ENCODE peak calls at places on chromosome 4, in five cellular contexts. K is mesendoderm, Q is adrenal gland, S is A549, X is fibroblast of lung. T is an unnamed sample.

GRCh38 chr4:173272987-173273386 is 61.2 kb downstream of the HMGB2 start:
- DNase-seq in S (no peak), K (no peak), Q (no peak), X (peak; percentile 96), T (no peak)

GRCh38 chr4:120517966-120518365 is 404.6 kb downstream of the PRDM5 start:
- DNase-seq in K (peak; percentile 65), Q (peak; percentile 52), S (peak; percentile 74), X (peak; percentile 92), T (peak; percentile 65)

GRCh38 chr4:2942532-2943363 is 20.5 kb downstream of the NOP14 start:
- DNase-seq in X (no peak), K (no peak), S (no peak), Q (peak; percentile 15), T (no peak)

GRCh38 chr4:178086324-178086723 is 644.1 kb upstream of the AGA start:
- DNase-seq in X (peak; percentile 0), Q (no peak), K (peak; percentile 72), S (peak; percentile 16), T (no peak)

GRCh38 chr4:139823746-139824145 is 158.1 kb downstream of the MGST2 start:
- DNase-seq in S (no peak), X (no peak), Q (no peak), K (no peak), T (no peak)

GRCh38 chr4:2791518-2792395 is 1.1 kb upstream of the SH3BP2 start:
- DNase-seq in Q (no peak), S (no peak), K (no peak), X (no peak), T (no peak)

GRCh38 chr4:2416564-2417195 is 1.8 kb downstream of the ZFYVE28 start:
- DNase-seq in Q (peak; percentile 48), X (no peak), S (no peak), K (peak; percentile 80), T (peak; percentile 2)

GRCh38 chr4:6372649-6373525 is 99.5 kb downstream of the PPP2R2C start:
- DNase-seq in K (peak; percentile 82), X (peak; percentile 19), Q (no peak), S (peak; percentile 47), T (no peak)

GRCh38 chr4:77742054-77742453 is 77.1 kb downstream of the CNOT6L start:
- DNase-seq in S (no peak), K (no peak), Q (no peak), X (peak; percentile 11), T (no peak)

GRCh38 chr4:74190919-74191397 is 33.0 kb downstream of the MTHFD2L start:
- DNase-seq in K (no peak), Q (no peak), X (no peak), S (peak; percentile 17), T (no peak)

GRCh38 chr4:26576171-26576829 is 7.6 kb upstream of the TBC1D19 start:
- DNase-seq in S (no peak), Q (no peak), K (peak; percentile 21), X (peak; percentile 86), T (no peak)
- H3K27ac ChIP-seq in S (no peak overlapping the region), Q (no peak overlapping the region), K (no peak overlapping the region), X (no peak overlapping the region), T (peak overlapping the region; percentile 62)

GRCh38 chr4:156347412-156348075 is 393.9 kb upstream of the CTSO start:
- DNase-seq in Q (no peak), X (peak; percentile 46), S (no peak), K (peak; percentile 96), T (no peak)

GRCh38 chr4:156344397-156344796 is 390.7 kb upstream of the CTSO start:
- DNase-seq in K (no peak), X (no peak), S (no peak), Q (no peak), T (no peak)

DNA sequence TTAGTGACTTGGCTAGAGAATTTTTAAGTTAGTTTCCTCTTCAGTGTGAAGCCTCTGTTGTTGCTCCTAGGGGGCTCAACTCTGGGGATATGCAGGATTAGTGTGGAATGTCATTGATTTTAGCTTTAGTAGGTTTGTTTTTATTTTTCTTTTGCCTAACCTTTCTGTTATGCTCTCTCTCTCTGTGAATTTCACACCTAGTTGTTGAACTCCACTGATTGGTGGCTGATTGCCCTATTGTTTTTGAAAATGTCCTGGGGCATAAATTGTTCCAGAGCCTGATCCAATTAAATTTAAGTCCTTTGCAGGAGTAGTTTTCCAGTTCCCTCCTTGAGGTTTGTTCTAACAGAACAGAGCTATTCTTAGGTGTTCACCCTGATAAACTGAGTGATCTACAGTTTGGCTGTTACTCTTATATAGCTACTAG is 393.3 kb upstream of the CTSO start:
- DNase-seq in S (no peak), X (no peak), K (peak; percentile 98), Q (no peak), T (peak; percentile 54)
- H3K4me1 ChIP-seq in S (no peaks in the 10 kb centered on the region), X (no peaks in the 10 kb centered on the region), K (peaks cover 6% of the 10 kb centered on the region), Q (no peaks in the 10 kb centered on the region), T (peaks cover 15% of the 10 kb centered on the region)

GRCh38 chr4:17493629-17494028 is 18.3 kb downstream of the QDPR start:
- DNase-seq in K (no peak), S (no peak), X (no peak), Q (no peak), T (no peak)
- H3K27ac ChIP-seq in K (no peak overlapping the region), S (peak overlapping the region; percentile 65), X (peak overlapping the region; percentile 49), Q (no peak overlapping the region), T (no peak overlapping the region)

GRCh38 chr4:168863719-168864632 is 146.1 kb downstream of the CBR4 start:
- DNase-seq in K (peak; percentile 46), Q (no peak), X (peak; percentile 9), S (no peak), T (no peak)
- H3K4me1 ChIP-seq in K (no peaks in the 10 kb centered on the region), Q (peaks cover 43% of the 10 kb centered on the region), X (peaks cover 30% of the 10 kb centered on the region), S (peaks cover 26% of the 10 kb centered on the region), T (peaks cover 61% of the 10 kb centered on the region)

GRCh38 chr4:47741200-47741599 is 96.7 kb downstream of the CORIN start:
- DNase-seq in Q (no peak), X (peak; percentile 64), S (no peak), K (no peak), T (no peak)
- H3K27ac ChIP-seq in Q (no peak overlapping the region), X (no peak overlapping the region), S (no peak overlapping the region), K (no peak overlapping the region), T (no peak overlapping the region)

DNA sequence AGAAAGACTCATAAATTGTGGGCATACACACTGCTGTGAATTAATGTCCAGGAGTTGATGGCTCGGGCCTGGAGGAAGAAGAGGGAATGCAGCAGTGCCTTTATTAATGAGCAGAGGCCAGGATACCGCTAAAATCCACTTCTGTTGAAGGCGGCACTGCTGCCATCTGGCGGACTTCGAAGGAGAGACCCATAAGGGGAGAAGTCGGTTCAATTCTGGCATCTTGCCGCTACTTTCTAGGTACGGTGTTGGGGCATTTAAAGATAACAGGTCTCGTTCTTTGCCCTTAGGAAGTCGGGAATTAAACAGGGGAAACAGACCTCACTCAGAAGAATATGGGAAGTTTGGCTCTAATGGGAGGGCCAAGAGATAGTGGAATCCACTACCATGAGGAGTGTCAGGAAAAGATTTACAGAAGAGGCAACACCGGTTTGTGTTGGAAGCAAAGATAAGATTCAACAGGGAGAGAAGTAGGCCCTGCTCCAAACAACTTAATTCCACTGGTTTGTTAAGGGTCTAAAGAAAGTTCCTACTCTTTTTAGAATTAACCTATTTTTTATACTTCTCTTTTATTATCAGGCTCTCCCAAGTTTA is 133.6 kb upstream of the GIMD1 start:
- DNase-seq in K (peak; percentile 90), Q (peak; percentile 72), X (peak; percentile 62), S (peak; percentile 47), T (no peak)
- H3K4me1 ChIP-seq in K (no peaks in the 10 kb centered on the region), Q (no peaks in the 10 kb centered on the region), X (no peaks in the 10 kb centered on the region), S (no peaks in the 10 kb centered on the region), T (no peaks in the 10 kb centered on the region)

DNA sequence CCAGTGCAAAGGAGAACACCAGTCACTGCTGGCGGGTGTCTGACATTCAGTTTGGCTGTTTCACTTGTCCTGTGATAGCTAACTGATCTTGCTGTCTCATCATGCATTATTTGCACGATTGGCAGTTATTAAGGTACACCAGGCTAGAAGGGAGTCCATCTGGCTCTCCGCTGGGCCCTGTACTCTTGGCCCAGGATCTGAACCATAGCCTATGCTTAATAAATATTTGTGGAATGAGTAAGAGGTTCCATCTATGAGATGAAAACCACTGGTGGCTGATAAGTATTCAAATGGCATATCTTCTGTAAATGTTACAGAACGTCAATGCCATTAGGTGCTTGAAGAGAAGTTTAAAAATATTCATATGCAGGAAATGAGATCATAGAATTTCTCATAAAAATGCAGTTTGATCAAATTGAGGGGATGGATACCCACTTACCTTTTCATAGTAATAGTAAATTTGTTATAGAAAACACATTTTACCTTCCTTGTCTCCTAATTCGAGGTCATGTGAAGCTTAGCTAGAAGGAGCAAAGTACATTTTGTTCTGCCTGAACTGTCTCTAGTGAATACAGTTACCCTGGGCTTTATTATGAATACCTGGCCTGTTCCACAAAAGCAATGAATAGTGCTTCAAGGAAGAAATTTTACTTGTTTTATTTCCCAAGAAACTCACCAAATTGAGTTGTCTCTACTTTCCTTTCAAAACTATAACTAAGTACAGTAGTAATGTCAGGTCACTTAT is 213.5 kb downstream of the CBR4 start:
- DNase-seq in S (peak; percentile 90), K (no peak), X (peak; percentile 82), Q (no peak), T (peak; percentile 68)
- H3K27ac ChIP-seq in S (peak overlapping the region; percentile 91), K (no peak overlapping the region), X (peak overlapping the region; percentile 90), Q (no peak overlapping the region), T (peak overlapping the region; percentile 70)

DNA sequence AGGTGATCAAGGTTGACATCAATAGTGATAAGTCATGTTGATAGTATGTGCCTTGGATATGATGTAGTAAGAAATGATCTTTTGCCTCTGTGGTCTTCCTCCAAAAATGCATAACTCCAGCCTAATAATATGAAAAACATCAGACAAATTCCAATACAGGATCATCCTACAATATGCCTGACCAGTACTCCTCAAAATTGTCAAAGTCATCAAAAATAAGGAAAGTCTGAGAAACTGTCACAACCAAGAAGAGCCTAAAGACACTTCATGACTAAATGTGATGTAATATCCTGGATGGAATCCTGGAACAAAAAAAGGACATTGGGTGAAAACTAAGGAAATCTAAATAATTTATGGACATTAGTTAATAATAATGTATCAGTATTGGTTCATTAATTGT is 50.3 kb upstream of the LCORL start:
- DNase-seq in K (no peak), S (no peak), X (no peak), Q (no peak), T (no peak)
- H3K4me1 ChIP-seq in K (no peaks in the 10 kb centered on the region), S (no peaks in the 10 kb centered on the region), X (no peaks in the 10 kb centered on the region), Q (no peaks in the 10 kb centered on the region), T (no peaks in the 10 kb centered on the region)